ENCODE peak calls at places on chromosomes 3 and 15, in eight cellular contexts. One of them, this sample, is unnamed.

GRCh38 chr3:45940781-45941365 is 2.4 kb upstream of the CXCR6 start:
- DNase-seq in heart left ventricle: no peak
- DNase-seq in A549: no peak
- DNase-seq in fibroblast of lung: no peak
- DNase-seq in ovary: no peak
- DNase-seq in AG04450: no peak
- DNase-seq in BE2C: no peak
- DNase-seq in uterus: no peak
- DNase-seq in this sample: no peak

GRCh38 chr15:19899021-19899824 is 642.4 kb downstream of the GOLGA6L6 start:
- DNase-seq in uterus: no peak
- DNase-seq in BE2C: no peak
- DNase-seq in AG04450: no peak
- DNase-seq in ovary: no peak
- DNase-seq in heart left ventricle: no peak
- DNase-seq in A549: no peak
- DNase-seq in fibroblast of lung: no peak
- DNase-seq in this sample: no peak

GRCh38 chr3:115615001-115615447 is 8.3 kb upstream of the GAP43 start:
- DNase-seq in heart left ventricle: no peak
- DNase-seq in A549: no peak
- DNase-seq in uterus: no peak
- DNase-seq in AG04450: no peak
- DNase-seq in fibroblast of lung: peak
- DNase-seq in BE2C: no peak
- DNase-seq in ovary: no peak
- DNase-seq in this sample: peak

GRCh38 chr15:49103002-49103401 is 52.4 kb downstream of the COPS2 start:
- DNase-seq in BE2C: no peak
- DNase-seq in AG04450: no peak
- DNase-seq in fibroblast of lung: no peak
- DNase-seq in A549: no peak
- DNase-seq in ovary: no peak
- DNase-seq in heart left ventricle: no peak
- DNase-seq in uterus: no peak
- DNase-seq in this sample: no peak

GRCh38 chr15:34147371-34148140 is 45.7 kb downstream of the PGBD4 start:
- DNase-seq in ovary: no peak
- DNase-seq in AG04450: no peak
- DNase-seq in A549: peak
- DNase-seq in fibroblast of lung: no peak
- DNase-seq in BE2C: no peak
- DNase-seq in heart left ventricle: no peak
- DNase-seq in uterus: no peak
- DNase-seq in this sample: peak

GRCh38 chr15:81292516-81293001 is 31.4 kb downstream of the STARD5 start:
- DNase-seq in BE2C: peak
- DNase-seq in heart left ventricle: no peak
- DNase-seq in uterus: no peak
- DNase-seq in A549: no peak
- DNase-seq in fibroblast of lung: no peak
- DNase-seq in AG04450: no peak
- DNase-seq in ovary: no peak
- DNase-seq in this sample: no peak

GRCh38 chr15:31398677-31399260 is 72.1 kb downstream of the KLF13 start:
- DNase-seq in uterus: no peak
- DNase-seq in fibroblast of lung: no peak
- DNase-seq in ovary: peak
- DNase-seq in A549: no peak
- DNase-seq in AG04450: no peak
- DNase-seq in BE2C: peak
- DNase-seq in heart left ventricle: no peak
- DNase-seq in this sample: no peak

GRCh38 chr15:71080705-71081104 is 34.6 kb upstream of the THSD4 start:
- DNase-seq in BE2C: no peak
- DNase-seq in heart left ventricle: no peak
- DNase-seq in fibroblast of lung: peak
- DNase-seq in A549: peak
- DNase-seq in uterus: no peak
- DNase-seq in ovary: no peak
- DNase-seq in AG04450: peak
- DNase-seq in this sample: peak

GRCh38 chr3:85251766-85252165 is 293.0 kb downstream of the CADM2 start:
- DNase-seq in uterus: no peak
- DNase-seq in fibroblast of lung: no peak
- DNase-seq in A549: no peak
- DNase-seq in ovary: no peak
- DNase-seq in AG04450: no peak
- DNase-seq in BE2C: no peak
- DNase-seq in heart left ventricle: no peak
- DNase-seq in this sample: no peak

GRCh38 chr3:33277193-33277882 is at the start of gene FBXL2:
- DNase-seq in heart left ventricle: peak
- DNase-seq in AG04450: peak
- DNase-seq in fibroblast of lung: peak
- DNase-seq in BE2C: peak
- DNase-seq in A549: peak
- DNase-seq in ovary: peak
- DNase-seq in uterus: peak
- DNase-seq in this sample: peak

GRCh38 chr3:47365213-47366153 is 15.3 kb upstream of the PTPN23 start:
- DNase-seq in uterus: no peak
- DNase-seq in fibroblast of lung: peak
- DNase-seq in heart left ventricle: no peak
- DNase-seq in BE2C: no peak
- DNase-seq in AG04450: peak
- DNase-seq in ovary: no peak
- DNase-seq in A549: no peak
- DNase-seq in this sample: no peak

GRCh38 chr3:121488628-121489027 is 57.2 kb downstream of the POLQ start:
- DNase-seq in BE2C: no peak
- DNase-seq in ovary: no peak
- DNase-seq in AG04450: no peak
- DNase-seq in heart left ventricle: no peak
- DNase-seq in A549: no peak
- DNase-seq in uterus: no peak
- DNase-seq in fibroblast of lung: no peak
- DNase-seq in this sample: peak

GRCh38 chr15:81786776-81787175 is 259.0 kb downstream of the MEX3B start:
- DNase-seq in heart left ventricle: no peak
- DNase-seq in ovary: no peak
- DNase-seq in BE2C: no peak
- DNase-seq in AG04450: no peak
- DNase-seq in uterus: no peak
- DNase-seq in fibroblast of lung: no peak
- DNase-seq in A549: no peak
- DNase-seq in this sample: no peak

GRCh38 chr3:170058127-170058526 is 20.3 kb downstream of the GPR160 start:
- DNase-seq in uterus: no peak
- DNase-seq in ovary: no peak
- DNase-seq in heart left ventricle: no peak
- DNase-seq in AG04450: no peak
- DNase-seq in fibroblast of lung: no peak
- DNase-seq in A549: no peak
- DNase-seq in BE2C: no peak
- DNase-seq in this sample: no peak

GRCh38 chr3:184965639-184966430 is 153.9 kb downstream of the VPS8 start:
- DNase-seq in ovary: no peak
- DNase-seq in A549: no peak
- DNase-seq in BE2C: no peak
- DNase-seq in AG04450: no peak
- DNase-seq in fibroblast of lung: no peak
- DNase-seq in heart left ventricle: no peak
- DNase-seq in uterus: no peak
- DNase-seq in this sample: no peak
- TF ChIP-seq CTCF in ovary: no peak
- TF ChIP-seq CTCF in A549: no peak
- TF ChIP-seq CTCF in BE2C: no peak
- TF ChIP-seq CTCF in AG04450: no peak
- TF ChIP-seq CTCF in fibroblast of lung: no peak
- TF ChIP-seq CTCF in heart left ventricle: no peak
- TF ChIP-seq CTCF in uterus: no peak
- TF ChIP-seq CTCF in this sample: no peak

DNA sequence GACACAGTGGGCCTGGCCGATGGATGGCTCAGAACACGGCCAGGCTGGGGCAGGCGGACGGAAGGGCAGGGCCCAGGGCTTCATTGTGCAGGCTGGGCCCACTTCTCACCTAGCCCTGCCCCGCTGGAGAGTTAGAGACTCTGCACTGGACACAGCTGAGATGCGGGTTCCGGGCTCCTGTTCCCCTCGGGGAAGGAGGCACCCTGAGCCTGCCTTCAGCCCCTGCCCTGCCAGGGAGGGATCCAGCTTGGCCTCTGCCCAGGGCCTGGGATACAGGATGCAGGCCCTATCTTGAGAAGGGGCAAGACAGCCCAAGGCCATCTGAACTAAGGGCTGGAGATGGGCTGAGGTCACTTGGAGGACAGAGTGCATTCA is 110.6 kb downstream of the TMEM266 start:
- DNase-seq in A549: no peak
- DNase-seq in BE2C: no peak
- DNase-seq in uterus: no peak
- DNase-seq in heart left ventricle: no peak
- DNase-seq in AG04450: no peak
- DNase-seq in ovary: no peak
- DNase-seq in fibroblast of lung: no peak
- DNase-seq in this sample: no peak
- TF ChIP-seq CTCF in A549: no peak
- TF ChIP-seq CTCF in BE2C: no peak
- TF ChIP-seq CTCF in uterus: no peak
- TF ChIP-seq CTCF in heart left ventricle: no peak
- TF ChIP-seq CTCF in AG04450: no peak
- TF ChIP-seq CTCF in ovary: no peak
- TF ChIP-seq CTCF in fibroblast of lung: no peak
- TF ChIP-seq CTCF in this sample: no peak

GRCh38 chr3:11847607-11848006 is 922 bp upstream of the TAMM41 start:
- DNase-seq in BE2C: no peak
- DNase-seq in uterus: no peak
- DNase-seq in A549: no peak
- DNase-seq in AG04450: no peak
- DNase-seq in fibroblast of lung: no peak
- DNase-seq in ovary: no peak
- DNase-seq in heart left ventricle: no peak
- DNase-seq in this sample: no peak
- TF ChIP-seq CTCF in BE2C: peak
- TF ChIP-seq CTCF in uterus: no peak
- TF ChIP-seq CTCF in A549: no peak
- TF ChIP-seq CTCF in AG04450: no peak
- TF ChIP-seq CTCF in fibroblast of lung: no peak
- TF ChIP-seq CTCF in ovary: no peak
- TF ChIP-seq CTCF in heart left ventricle: no peak
- TF ChIP-seq CTCF in this sample: no peak

GRCh38 chr3:139020868-139021234 is at the start of gene PRR23B:
- DNase-seq in fibroblast of lung: no peak
- DNase-seq in AG04450: no peak
- DNase-seq in ovary: no peak
- DNase-seq in BE2C: no peak
- DNase-seq in heart left ventricle: no peak
- DNase-seq in A549: peak
- DNase-seq in uterus: no peak
- DNase-seq in this sample: no peak
- TF ChIP-seq CTCF in fibroblast of lung: no peak
- TF ChIP-seq CTCF in AG04450: no peak
- TF ChIP-seq CTCF in ovary: no peak
- TF ChIP-seq CTCF in BE2C: peak
- TF ChIP-seq CTCF in heart left ventricle: no peak
- TF ChIP-seq CTCF in A549: no peak
- TF ChIP-seq CTCF in uterus: no peak
- TF ChIP-seq CTCF in this sample: no peak

GRCh38 chr3:106570426-106570825 is 701.6 kb upstream of the CBLB start:
- DNase-seq in A549: no peak
- DNase-seq in heart left ventricle: no peak
- DNase-seq in AG04450: no peak
- DNase-seq in BE2C: no peak
- DNase-seq in fibroblast of lung: no peak
- DNase-seq in uterus: no peak
- DNase-seq in ovary: no peak
- DNase-seq in this sample: no peak

GRCh38 chr3:106560451-106560966 is 691.7 kb upstream of the CBLB start:
- DNase-seq in ovary: no peak
- DNase-seq in BE2C: no peak
- DNase-seq in uterus: no peak
- DNase-seq in AG04450: no peak
- DNase-seq in fibroblast of lung: peak
- DNase-seq in A549: peak
- DNase-seq in heart left ventricle: no peak
- DNase-seq in this sample: peak

DNA sequence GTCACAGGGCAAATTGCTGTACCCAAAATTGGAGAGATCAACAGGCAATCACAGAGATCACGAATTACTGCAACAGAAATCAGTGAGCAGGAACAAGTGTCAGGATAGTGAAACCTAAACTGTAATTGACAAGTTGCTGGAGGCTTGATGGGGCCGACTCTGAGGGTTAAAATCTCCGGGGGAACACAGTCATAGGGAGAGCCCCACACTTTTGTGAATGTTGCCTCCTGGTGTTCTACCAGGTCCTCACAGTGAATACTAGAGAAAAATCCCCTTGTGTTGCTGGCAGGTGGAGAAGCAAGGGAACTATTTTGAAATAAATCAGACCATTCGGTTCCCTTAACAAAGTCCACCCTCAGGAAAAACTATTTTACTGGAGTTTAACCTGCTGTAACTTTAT is 697.5 kb upstream of the CBLB start:
- DNase-seq in fibroblast of lung: no peak
- DNase-seq in AG04450: no peak
- DNase-seq in ovary: no peak
- DNase-seq in BE2C: no peak
- DNase-seq in heart left ventricle: no peak
- DNase-seq in A549: no peak
- DNase-seq in uterus: no peak
- DNase-seq in this sample: no peak
- TF ChIP-seq CTCF in fibroblast of lung: peak
- TF ChIP-seq CTCF in AG04450: peak
- TF ChIP-seq CTCF in ovary: no peak
- TF ChIP-seq CTCF in BE2C: peak
- TF ChIP-seq CTCF in heart left ventricle: no peak
- TF ChIP-seq CTCF in A549: peak
- TF ChIP-seq CTCF in uterus: no peak
- TF ChIP-seq CTCF in this sample: no peak

This sample was measured in RWPE1.